ENCODE peak calls at places on chromosome 11, in four cellular contexts. T is GM23248, G is HCT116, J is mesenchymal stem cell. X is an unnamed sample. For H3K36me3, the result is how much of the 10 kb centered on the place peaks cover.

GRCh38 chr11:47886096-47886495 is 37.9 kb upstream of the NUP160 start:
- DNase-seq in G (no peak), T (peak), J (no peak), X (no peak)

GRCh38 chr11:20127671-20128527 is 32.4 kb downstream of the DBX1 start:
- DNase-seq in G (peak), J (peak), T (peak), X (no peak)

GRCh38 chr11:898540-899190 is 11.9 kb downstream of the CHID1 start:
- DNase-seq in G (no peak), J (peak), T (peak), X (no peak)

GRCh38 chr11:87820026-87820425 is 355.2 kb downstream of the RAB38 start:
- DNase-seq in G (no peak), J (no peak), T (no peak), X (no peak)

GRCh38 chr11:42410251-42410956 is 901.4 kb upstream of the API5 start:
- DNase-seq in J (no peak), T (no peak), G (no peak), X (no peak)

GRCh38 chr11:2267871-2268825 is 2.2 kb downstream of the ASCL2 start:
- DNase-seq in G (no peak), J (no peak), T (no peak), X (no peak)

GRCh38 chr11:100705447-100705846 is 18.4 kb downstream of the ARHGAP42 start:
- DNase-seq in J (no peak), G (no peak), T (no peak), X (no peak)

GRCh38 chr11:113114452-113115027 is 153.3 kb downstream of the NCAM1 start:
- DNase-seq in T (peak), G (no peak), J (peak), X (no peak)

GRCh38 chr11:77407613-77408012 is 66.3 kb downstream of the PAK1 start:
- DNase-seq in J (peak), T (peak), G (peak), X (no peak)

GRCh38 chr11:130478204-130478701 is 29.8 kb downstream of the ADAMTS15 start:
- DNase-seq in G (no peak), T (peak), J (peak), X (no peak)

GRCh38 chr11:44752262-44752661 is 25.5 kb downstream of the TSPAN18 start:
- DNase-seq in G (no peak), T (no peak), J (no peak), X (no peak)

GRCh38 chr11:19080579-19080993 is 20.1 kb upstream of the MRGPRX2 start:
- DNase-seq in J (peak), G (no peak), T (peak), X (peak)

GRCh38 chr11:19711911-19712280 is 741 bp upstream of the NAV2 start:
- DNase-seq in J (no peak), T (peak), G (no peak), X (no peak)

GRCh38 chr11:93652161-93652597 is 9.3 kb upstream of the CEP295 start:
- DNase-seq in T (peak), G (no peak), J (peak), X (no peak)

GRCh38 chr11:106295974-106296373 is 218.5 kb downstream of the AASDHPPT start:
- DNase-seq in J (no peak), T (no peak), G (no peak), X (no peak)

GRCh38 chr11:17519486-17519885 is 24.7 kb downstream of the USH1C start:
- DNase-seq in G (no peak), J (no peak), T (no peak), X (no peak)

GRCh38 chr11:63614136-63614664 is at the start of gene PLAAT3:
- DNase-seq in J (peak), T (peak), G (peak), X (no peak)

DNA sequence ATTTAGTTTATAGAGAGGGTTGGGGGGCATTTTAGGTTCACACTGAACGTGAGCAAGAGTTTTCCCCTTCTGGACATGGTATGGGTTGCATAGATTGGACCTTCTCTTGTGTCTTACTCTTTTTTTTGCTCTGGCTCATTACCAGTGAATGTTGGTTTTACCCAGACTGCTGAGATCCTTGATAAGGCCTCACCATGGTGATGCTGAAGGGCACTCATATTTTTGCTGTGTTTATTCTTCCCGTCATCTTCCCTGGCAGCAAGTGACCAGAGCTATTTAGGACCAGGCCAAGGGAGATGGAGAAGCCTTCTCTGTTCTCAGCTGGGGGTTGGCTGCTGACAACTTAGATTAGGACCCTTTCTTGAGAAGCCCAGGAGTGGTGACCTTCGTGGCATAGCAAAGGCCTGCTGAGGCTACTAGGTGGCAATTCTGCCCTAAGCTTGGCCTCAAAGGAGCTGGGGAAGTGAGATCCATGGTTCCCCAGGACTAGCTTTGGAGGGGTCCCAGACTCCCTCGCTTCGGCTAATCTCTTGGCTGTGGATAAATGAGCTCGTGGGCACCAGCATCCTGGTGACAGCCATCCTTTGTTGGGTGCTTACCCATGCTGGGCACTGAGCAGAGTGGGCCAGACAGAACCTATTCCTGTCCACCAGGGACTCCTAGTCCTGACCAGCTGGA is 47.3 kb downstream of the GRIK4 start:
- DNase-seq in G (no peak), T (no peak), J (no peak), X (no peak)
- H3K36me3 ChIP-seq in G (under half), T (under half), J (under half), X (under half)

DNA sequence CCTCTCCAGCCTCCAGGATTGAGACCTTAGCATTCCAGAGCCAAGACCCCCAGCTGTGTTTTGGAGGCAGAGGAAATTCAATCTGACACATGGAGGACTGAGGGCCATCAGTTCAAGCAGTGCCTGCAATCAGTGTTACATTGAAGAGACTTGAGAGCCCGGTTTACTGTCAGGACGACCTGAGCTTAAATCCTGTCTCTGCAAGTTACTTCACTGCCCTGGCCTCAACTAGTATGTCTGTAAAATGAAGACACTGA is 35.1 kb downstream of the TRIM29 start:
- DNase-seq in J (no peak), T (no peak), G (no peak), X (no peak)
- H3K4me2 ChIP-seq in J (no peak), T (no peak), G (no peak), X (no peak)

GRCh38 chr11:11987503-11988022 is 20.9 kb downstream of the DKK3 start:
- DNase-seq in J (peak), T (peak), G (no peak), X (no peak)
- H3K36me3 ChIP-seq in J (under half), T (under half), G (under half), X (under half)

GRCh38 chr11:9266926-9267325 is 1.8 kb upstream of the DENND5A start:
- DNase-seq in G (no peak), T (no peak), J (no peak), X (no peak)

GRCh38 chr11:9263840-9264380 is 1.2 kb downstream of the DENND5A start:
- DNase-seq in T (peak), G (no peak), J (peak), X (no peak)

GRCh38 chr11:9266132-9266736 is 1.1 kb upstream of the DENND5A start:
- DNase-seq in T (no peak), J (no peak), G (no peak), X (no peak)

GRCh38 chr11:9264381-9265210 is 554 bp downstream of the DENND5A start:
- DNase-seq in G (no peak), T (peak), J (peak), X (no peak)

DNA sequence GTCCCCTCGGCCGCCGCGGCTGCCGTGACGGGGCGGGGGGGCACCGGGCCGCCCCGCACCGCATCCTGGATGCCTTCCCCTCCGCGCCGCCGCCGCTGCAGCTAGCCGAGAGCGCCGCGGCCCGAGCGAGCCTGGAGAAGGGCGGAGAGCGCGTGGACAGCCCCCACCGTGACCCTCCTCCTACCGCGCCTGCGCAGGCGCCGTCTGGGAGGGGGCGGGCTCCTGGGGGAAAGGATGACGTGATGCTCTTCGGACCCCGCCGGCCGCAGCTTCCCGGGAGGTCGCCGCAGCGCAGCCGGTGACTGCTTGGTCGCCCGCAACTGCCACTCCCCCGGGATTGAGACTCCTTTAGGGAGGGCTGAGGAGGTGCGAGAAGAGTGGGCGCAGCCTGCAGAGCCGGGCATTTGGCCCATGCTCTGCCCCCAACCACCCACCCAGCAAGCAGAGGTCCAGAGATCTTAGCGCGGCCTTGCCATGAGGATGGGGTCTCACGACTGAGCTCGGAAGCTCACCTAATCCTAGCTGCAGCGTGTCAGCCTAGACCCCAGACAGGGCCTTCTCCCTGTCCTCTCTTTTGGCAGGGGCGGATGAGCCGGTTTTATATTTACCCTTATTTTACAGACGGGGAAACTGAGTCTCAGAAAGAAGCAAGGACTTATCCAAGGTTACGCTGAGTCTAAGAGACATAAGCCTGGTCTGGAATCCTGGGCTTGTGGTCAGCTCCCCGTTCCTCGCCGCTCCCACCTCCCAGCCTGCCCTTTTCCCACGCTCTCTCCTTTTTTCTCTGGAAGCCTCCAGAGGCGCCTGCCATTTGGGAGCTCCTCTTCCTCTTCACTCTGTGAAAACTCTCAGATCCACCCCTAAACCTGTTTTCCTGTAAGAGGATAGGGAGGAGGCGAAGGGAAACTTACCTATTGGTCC is at the start of gene DENND5A:
- DNase-seq in G (peak), J (peak), T (peak), X (peak)
- H3K4me2 ChIP-seq in G (peak), J (peak), T (peak), X (peak)

GRCh38 chr11:57674251-57674650 is 6.3 kb downstream of the ZDHHC5 start:
- DNase-seq in G (no peak), T (no peak), J (no peak), X (no peak)
- H3K36me3 ChIP-seq in G (under half), T (under half), J (under half), X (under half)

DNA sequence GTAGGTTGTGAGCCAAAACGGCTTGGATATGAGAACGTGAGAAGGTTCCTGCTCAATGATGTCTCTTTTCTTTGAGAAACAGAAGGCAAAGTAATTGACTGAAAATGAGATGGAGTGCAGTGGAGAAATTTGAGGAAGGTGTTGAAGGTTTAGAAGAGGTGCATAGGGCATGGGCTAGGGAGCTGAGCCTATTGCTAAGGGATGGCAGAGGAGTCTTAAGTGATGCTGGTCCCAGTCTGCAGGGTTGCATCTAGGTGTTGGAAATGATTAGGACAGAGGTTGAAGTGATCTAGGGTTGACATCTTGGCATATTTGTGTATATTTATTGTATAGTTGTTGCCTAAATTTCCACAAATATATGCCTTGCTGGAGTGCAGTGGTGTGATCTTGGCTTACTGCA is 2.3 kb downstream of the BIRC3 start:
- DNase-seq in T (no peak), G (no peak), J (no peak), X (no peak)
- H3K4me2 ChIP-seq in T (no peak), G (no peak), J (no peak), X (no peak)

GRCh38 chr11:68775951-68776388 is 24.6 kb upstream of the TESMIN start:
- DNase-seq in J (no peak), T (no peak), G (peak), X (no peak)

GRCh38 chr11:68774188-68774585 is 22.9 kb upstream of the TESMIN start:
- DNase-seq in J (no peak), G (no peak), T (no peak), X (no peak)

GRCh38 chr11:68778205-68778604 is 26.9 kb upstream of the TESMIN start:
- DNase-seq in J (no peak), G (no peak), T (no peak), X (no peak)

GRCh38 chr11:68773521-68774187 is 22.3 kb upstream of the TESMIN start:
- DNase-seq in J (no peak), T (no peak), G (no peak), X (no peak)

DNA sequence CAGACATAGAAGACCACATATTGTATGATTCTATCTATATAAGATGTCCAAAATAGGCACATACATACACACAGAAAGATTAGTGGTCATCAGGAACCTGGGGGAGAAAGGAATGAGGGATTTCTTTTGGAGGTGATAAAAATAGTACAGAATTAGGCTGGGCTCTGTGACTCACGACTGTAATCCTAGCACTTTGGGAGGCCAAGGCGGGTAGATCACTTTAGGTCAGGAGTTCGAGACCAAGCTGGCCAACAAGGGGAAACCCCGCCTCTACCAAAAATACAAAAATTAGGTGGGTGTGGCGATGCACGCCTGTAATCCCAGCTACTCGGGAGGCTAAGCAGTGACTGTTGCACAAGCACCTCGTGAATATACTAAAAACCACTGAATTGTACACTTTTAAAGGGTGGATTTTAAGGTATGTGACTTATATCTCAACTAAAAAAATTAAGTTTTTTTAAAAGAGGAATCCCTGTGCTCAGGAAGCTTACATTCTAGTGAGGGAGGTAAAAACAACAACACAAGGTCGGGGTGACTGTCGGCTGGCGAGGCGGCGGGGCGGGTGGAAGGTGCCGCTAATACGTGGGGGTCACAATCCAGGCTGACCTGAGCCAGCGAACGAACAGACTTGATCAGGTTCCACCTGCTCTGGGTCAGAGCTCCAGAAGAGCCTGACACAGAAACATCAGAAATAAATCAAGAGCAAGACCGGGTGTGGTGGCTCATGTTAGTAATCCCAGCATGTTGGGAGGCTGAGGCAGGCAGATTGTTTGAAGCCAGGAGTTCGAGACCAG is 25.3 kb upstream of the TESMIN start:
- DNase-seq in G (peak), J (no peak), T (no peak), X (no peak)
- H3K36me3 ChIP-seq in G (under half), J (half or more), T (under half), X (under half)

GRCh38 chr11:73648629-73649046 is 2.3 kb downstream of the PLEKHB1 start:
- DNase-seq in G (no peak), T (no peak), J (no peak), X (no peak)
- H3K4me2 ChIP-seq in G (no peak), T (no peak), J (no peak), X (no peak)

GRCh38 chr11:61784506-61784805 is 7.9 kb downstream of the TMEM258 start:
- DNase-seq in G (no peak), T (no peak), J (no peak), X (no peak)
- H3K36me3 ChIP-seq in G (under half), T (under half), J (half or more), X (under half)